ENCODE peak calls at places on chromosome 21, in ten cellular contexts. One of them, this sample, is unnamed.

GRCh38 chr21:38879912-38880577 is 74.3 kb downstream of the ETS2 start:
- DNase-seq in CD8-positive, alpha-beta T cell: no peak
- DNase-seq in activated B cell treated with CpG ODN at 0.5 μM for 24 hours: no peak
- DNase-seq in HCT116: no peak
- DNase-seq in foreskin keratinocyte: no peak
- DNase-seq in osteoblast: no peak
- DNase-seq in mammary epithelial cell: no peak
- DNase-seq in RWPE1: no peak
- DNase-seq in GM10248: no peak
- DNase-seq in WTC11: no peak
- DNase-seq in this sample: no peak

GRCh38 chr21:46604975-46605758 is at the start of gene S100B:
- DNase-seq in CD8-positive, alpha-beta T cell: peak
- DNase-seq in mammary epithelial cell: no peak
- DNase-seq in RWPE1: no peak
- DNase-seq in HCT116: no peak
- DNase-seq in WTC11: no peak
- DNase-seq in activated B cell treated with CpG ODN at 0.5 μM for 24 hours: no peak
- DNase-seq in foreskin keratinocyte: no peak
- DNase-seq in osteoblast: peak
- DNase-seq in GM10248: no peak
- DNase-seq in this sample: no peak

GRCh38 chr21:32132911-32133310 is 145.9 kb downstream of the MIS18A start:
- DNase-seq in HCT116: no peak
- DNase-seq in GM10248: no peak
- DNase-seq in RWPE1: no peak
- DNase-seq in osteoblast: no peak
- DNase-seq in activated B cell treated with CpG ODN at 0.5 μM for 24 hours: no peak
- DNase-seq in mammary epithelial cell: no peak
- DNase-seq in WTC11: no peak
- DNase-seq in CD8-positive, alpha-beta T cell: no peak
- DNase-seq in foreskin keratinocyte: no peak
- DNase-seq in this sample: no peak

GRCh38 chr21:42461881-42462877 is 33.8 kb downstream of the RSPH1 start:
- DNase-seq in RWPE1: no peak
- DNase-seq in CD8-positive, alpha-beta T cell: no peak
- DNase-seq in HCT116: no peak
- DNase-seq in osteoblast: no peak
- DNase-seq in mammary epithelial cell: no peak
- DNase-seq in activated B cell treated with CpG ODN at 0.5 μM for 24 hours: peak
- DNase-seq in WTC11: no peak
- DNase-seq in GM10248: no peak
- DNase-seq in foreskin keratinocyte: no peak
- DNase-seq in this sample: no peak

GRCh38 chr21:36430841-36431240 is 45.6 kb downstream of the CHAF1B start:
- DNase-seq in activated B cell treated with CpG ODN at 0.5 μM for 24 hours: no peak
- DNase-seq in WTC11: no peak
- DNase-seq in mammary epithelial cell: peak
- DNase-seq in GM10248: no peak
- DNase-seq in osteoblast: no peak
- DNase-seq in foreskin keratinocyte: no peak
- DNase-seq in CD8-positive, alpha-beta T cell: no peak
- DNase-seq in RWPE1: no peak
- DNase-seq in HCT116: no peak
- DNase-seq in this sample: no peak

GRCh38 chr21:27953328-27954045 is 986.6 kb upstream of the ADAMTS5 start:
- DNase-seq in foreskin keratinocyte: no peak
- DNase-seq in RWPE1: no peak
- DNase-seq in GM10248: no peak
- DNase-seq in WTC11: no peak
- DNase-seq in activated B cell treated with CpG ODN at 0.5 μM for 24 hours: no peak
- DNase-seq in HCT116: no peak
- DNase-seq in mammary epithelial cell: no peak
- DNase-seq in CD8-positive, alpha-beta T cell: no peak
- DNase-seq in osteoblast: no peak
- DNase-seq in this sample: no peak

GRCh38 chr21:43359081-43359822 is 67.7 kb downstream of the SIK1 start:
- DNase-seq in CD8-positive, alpha-beta T cell: no peak
- DNase-seq in HCT116: no peak
- DNase-seq in osteoblast: no peak
- DNase-seq in mammary epithelial cell: no peak
- DNase-seq in foreskin keratinocyte: no peak
- DNase-seq in WTC11: no peak
- DNase-seq in RWPE1: no peak
- DNase-seq in GM10248: no peak
- DNase-seq in activated B cell treated with CpG ODN at 0.5 μM for 24 hours: no peak
- DNase-seq in this sample: no peak

GRCh38 chr21:28337319-28337718 is 655.4 kb downstream of the LTN1 start:
- DNase-seq in CD8-positive, alpha-beta T cell: no peak
- DNase-seq in osteoblast: no peak
- DNase-seq in RWPE1: peak
- DNase-seq in foreskin keratinocyte: peak
- DNase-seq in WTC11: no peak
- DNase-seq in GM10248: no peak
- DNase-seq in activated B cell treated with CpG ODN at 0.5 μM for 24 hours: no peak
- DNase-seq in mammary epithelial cell: peak
- DNase-seq in HCT116: no peak
- DNase-seq in this sample: peak

GRCh38 chr21:31416465-31416864 is 72.4 kb upstream of the TIAM1 start:
- DNase-seq in RWPE1: no peak
- DNase-seq in HCT116: no peak
- DNase-seq in activated B cell treated with CpG ODN at 0.5 μM for 24 hours: no peak
- DNase-seq in GM10248: no peak
- DNase-seq in mammary epithelial cell: no peak
- DNase-seq in osteoblast: no peak
- DNase-seq in foreskin keratinocyte: no peak
- DNase-seq in WTC11: no peak
- DNase-seq in CD8-positive, alpha-beta T cell: no peak
- DNase-seq in this sample: no peak

GRCh38 chr21:15686506-15686905 is 43.3 kb upstream of the USP25 start:
- DNase-seq in activated B cell treated with CpG ODN at 0.5 μM for 24 hours: no peak
- DNase-seq in osteoblast: no peak
- DNase-seq in HCT116: no peak
- DNase-seq in CD8-positive, alpha-beta T cell: no peak
- DNase-seq in mammary epithelial cell: no peak
- DNase-seq in WTC11: no peak
- DNase-seq in foreskin keratinocyte: no peak
- DNase-seq in RWPE1: no peak
- DNase-seq in GM10248: no peak
- DNase-seq in this sample: no peak

GRCh38 chr21:27741736-27742135 is 774.8 kb upstream of the ADAMTS5 start:
- DNase-seq in CD8-positive, alpha-beta T cell: no peak
- DNase-seq in WTC11: no peak
- DNase-seq in GM10248: no peak
- DNase-seq in HCT116: no peak
- DNase-seq in RWPE1: no peak
- DNase-seq in osteoblast: no peak
- DNase-seq in foreskin keratinocyte: no peak
- DNase-seq in mammary epithelial cell: no peak
- DNase-seq in activated B cell treated with CpG ODN at 0.5 μM for 24 hours: no peak
- DNase-seq in this sample: peak

GRCh38 chr21:31557956-31558838 is 101.3 kb upstream of the SOD1 start:
- DNase-seq in GM10248: no peak
- DNase-seq in HCT116: no peak
- DNase-seq in mammary epithelial cell: peak
- DNase-seq in WTC11: peak
- DNase-seq in RWPE1: peak
- DNase-seq in osteoblast: peak
- DNase-seq in activated B cell treated with CpG ODN at 0.5 μM for 24 hours: peak
- DNase-seq in CD8-positive, alpha-beta T cell: peak
- DNase-seq in foreskin keratinocyte: peak
- DNase-seq in this sample: no peak

GRCh38 chr21:22791986-22792560 is 1793.9 kb downstream of the NCAM2 start:
- DNase-seq in GM10248: peak
- DNase-seq in WTC11: no peak
- DNase-seq in CD8-positive, alpha-beta T cell: no peak
- DNase-seq in foreskin keratinocyte: peak
- DNase-seq in mammary epithelial cell: no peak
- DNase-seq in activated B cell treated with CpG ODN at 0.5 μM for 24 hours: no peak
- DNase-seq in osteoblast: peak
- DNase-seq in HCT116: no peak
- DNase-seq in RWPE1: peak
- DNase-seq in this sample: peak

GRCh38 chr21:31339736-31340135 is 4.3 kb downstream of the TIAM1 start:
- DNase-seq in osteoblast: no peak
- DNase-seq in RWPE1: no peak
- DNase-seq in GM10248: no peak
- DNase-seq in WTC11: no peak
- DNase-seq in CD8-positive, alpha-beta T cell: no peak
- DNase-seq in HCT116: no peak
- DNase-seq in activated B cell treated with CpG ODN at 0.5 μM for 24 hours: no peak
- DNase-seq in mammary epithelial cell: no peak
- DNase-seq in foreskin keratinocyte: no peak
- DNase-seq in this sample: no peak

GRCh38 chr21:39373634-39374033 is 24.7 kb upstream of the HMGN1 start:
- DNase-seq in CD8-positive, alpha-beta T cell: peak
- DNase-seq in activated B cell treated with CpG ODN at 0.5 μM for 24 hours: no peak
- DNase-seq in GM10248: no peak
- DNase-seq in foreskin keratinocyte: no peak
- DNase-seq in RWPE1: peak
- DNase-seq in WTC11: no peak
- DNase-seq in mammary epithelial cell: peak
- DNase-seq in HCT116: no peak
- DNase-seq in osteoblast: peak
- DNase-seq in this sample: no peak

GRCh38 chr21:34959607-34960006 is 89.5 kb downstream of the RUNX1 start:
- DNase-seq in WTC11: no peak
- DNase-seq in osteoblast: no peak
- DNase-seq in activated B cell treated with CpG ODN at 0.5 μM for 24 hours: no peak
- DNase-seq in mammary epithelial cell: no peak
- DNase-seq in GM10248: no peak
- DNase-seq in foreskin keratinocyte: no peak
- DNase-seq in RWPE1: no peak
- DNase-seq in HCT116: no peak
- DNase-seq in CD8-positive, alpha-beta T cell: no peak
- DNase-seq in this sample: no peak
- TF ChIP-seq CTCF in WTC11: no peak
- TF ChIP-seq CTCF in osteoblast: no peak
- TF ChIP-seq CTCF in activated B cell treated with CpG ODN at 0.5 μM for 24 hours: no peak
- TF ChIP-seq CTCF in mammary epithelial cell: no peak
- TF ChIP-seq CTCF in GM10248: no peak
- TF ChIP-seq CTCF in foreskin keratinocyte: no peak
- TF ChIP-seq CTCF in RWPE1: no peak
- TF ChIP-seq CTCF in HCT116: no peak
- TF ChIP-seq CTCF in CD8-positive, alpha-beta T cell: no peak
- TF ChIP-seq CTCF in this sample: no peak

DNA sequence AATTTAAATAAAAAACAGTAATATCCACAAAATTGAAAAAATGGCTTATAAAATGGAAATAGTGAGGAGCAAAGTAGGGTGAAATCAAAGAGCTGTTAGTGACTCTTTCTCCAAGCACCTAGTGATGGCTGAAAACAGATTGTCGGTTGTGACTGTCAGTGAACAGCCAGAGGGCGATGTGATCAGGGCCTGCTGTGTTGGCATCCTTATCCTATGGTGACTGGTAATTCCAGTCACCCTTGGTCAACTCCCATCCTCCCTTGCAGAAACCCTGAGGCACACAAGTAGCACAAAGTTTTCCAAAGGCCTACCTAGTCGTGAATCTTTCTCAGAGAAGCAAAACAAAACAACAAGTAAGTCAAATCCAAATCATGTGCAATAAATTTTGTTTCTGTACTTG is 599.8 kb upstream of the CXADR start:
- DNase-seq in osteoblast: peak
- DNase-seq in mammary epithelial cell: no peak
- DNase-seq in CD8-positive, alpha-beta T cell: no peak
- DNase-seq in HCT116: no peak
- DNase-seq in foreskin keratinocyte: no peak
- DNase-seq in WTC11: peak
- DNase-seq in activated B cell treated with CpG ODN at 0.5 μM for 24 hours: no peak
- DNase-seq in GM10248: no peak
- DNase-seq in RWPE1: no peak
- DNase-seq in this sample: no peak
- TF ChIP-seq CTCF in osteoblast: no peak
- TF ChIP-seq CTCF in mammary epithelial cell: no peak
- TF ChIP-seq CTCF in CD8-positive, alpha-beta T cell: no peak
- TF ChIP-seq CTCF in HCT116: no peak
- TF ChIP-seq CTCF in foreskin keratinocyte: peak
- TF ChIP-seq CTCF in WTC11: no peak
- TF ChIP-seq CTCF in activated B cell treated with CpG ODN at 0.5 μM for 24 hours: no peak
- TF ChIP-seq CTCF in GM10248: no peak
- TF ChIP-seq CTCF in RWPE1: no peak
- TF ChIP-seq CTCF in this sample: no peak

GRCh38 chr21:37484535-37485474 is 118.2 kb downstream of the DYRK1A start:
- DNase-seq in foreskin keratinocyte: peak
- DNase-seq in RWPE1: no peak
- DNase-seq in activated B cell treated with CpG ODN at 0.5 μM for 24 hours: no peak
- DNase-seq in mammary epithelial cell: peak
- DNase-seq in osteoblast: no peak
- DNase-seq in HCT116: no peak
- DNase-seq in GM10248: no peak
- DNase-seq in CD8-positive, alpha-beta T cell: no peak
- DNase-seq in WTC11: no peak
- DNase-seq in this sample: no peak

GRCh38 chr21:37474342-37474741 is 107.8 kb downstream of the DYRK1A start:
- DNase-seq in WTC11: no peak
- DNase-seq in activated B cell treated with CpG ODN at 0.5 μM for 24 hours: no peak
- DNase-seq in RWPE1: no peak
- DNase-seq in GM10248: no peak
- DNase-seq in mammary epithelial cell: no peak
- DNase-seq in osteoblast: no peak
- DNase-seq in CD8-positive, alpha-beta T cell: no peak
- DNase-seq in foreskin keratinocyte: no peak
- DNase-seq in HCT116: no peak
- DNase-seq in this sample: no peak

GRCh38 chr21:37483776-37484175 is 117.2 kb downstream of the DYRK1A start:
- DNase-seq in foreskin keratinocyte: no peak
- DNase-seq in WTC11: peak
- DNase-seq in HCT116: no peak
- DNase-seq in activated B cell treated with CpG ODN at 0.5 μM for 24 hours: no peak
- DNase-seq in RWPE1: no peak
- DNase-seq in CD8-positive, alpha-beta T cell: no peak
- DNase-seq in GM10248: no peak
- DNase-seq in mammary epithelial cell: no peak
- DNase-seq in osteoblast: no peak
- DNase-seq in this sample: no peak

GRCh38 chr21:37475186-37475868 is 108.8 kb downstream of the DYRK1A start:
- DNase-seq in RWPE1: no peak
- DNase-seq in osteoblast: no peak
- DNase-seq in mammary epithelial cell: no peak
- DNase-seq in CD8-positive, alpha-beta T cell: no peak
- DNase-seq in HCT116: no peak
- DNase-seq in activated B cell treated with CpG ODN at 0.5 μM for 24 hours: no peak
- DNase-seq in foreskin keratinocyte: no peak
- DNase-seq in GM10248: no peak
- DNase-seq in WTC11: no peak
- DNase-seq in this sample: no peak

GRCh38 chr21:37478821-37479220 is 112.2 kb downstream of the DYRK1A start:
- DNase-seq in osteoblast: no peak
- DNase-seq in WTC11: no peak
- DNase-seq in HCT116: no peak
- DNase-seq in activated B cell treated with CpG ODN at 0.5 μM for 24 hours: no peak
- DNase-seq in CD8-positive, alpha-beta T cell: no peak
- DNase-seq in foreskin keratinocyte: no peak
- DNase-seq in RWPE1: no peak
- DNase-seq in GM10248: no peak
- DNase-seq in mammary epithelial cell: no peak
- DNase-seq in this sample: no peak
- TF ChIP-seq CTCF in osteoblast: no peak
- TF ChIP-seq CTCF in WTC11: no peak
- TF ChIP-seq CTCF in HCT116: no peak
- TF ChIP-seq CTCF in activated B cell treated with CpG ODN at 0.5 μM for 24 hours: no peak
- TF ChIP-seq CTCF in CD8-positive, alpha-beta T cell: no peak
- TF ChIP-seq CTCF in foreskin keratinocyte: no peak
- TF ChIP-seq CTCF in RWPE1: no peak
- TF ChIP-seq CTCF in GM10248: no peak
- TF ChIP-seq CTCF in mammary epithelial cell: no peak
- TF ChIP-seq CTCF in this sample: no peak

GRCh38 chr21:25350056-25350455 is 257.2 kb downstream of the MRPL39 start:
- DNase-seq in HCT116: no peak
- DNase-seq in mammary epithelial cell: no peak
- DNase-seq in WTC11: peak
- DNase-seq in foreskin keratinocyte: no peak
- DNase-seq in CD8-positive, alpha-beta T cell: no peak
- DNase-seq in GM10248: peak
- DNase-seq in RWPE1: no peak
- DNase-seq in activated B cell treated with CpG ODN at 0.5 μM for 24 hours: no peak
- DNase-seq in osteoblast: peak
- DNase-seq in this sample: no peak
- TF ChIP-seq CTCF in HCT116: no peak
- TF ChIP-seq CTCF in mammary epithelial cell: peak
- TF ChIP-seq CTCF in WTC11: peak
- TF ChIP-seq CTCF in foreskin keratinocyte: peak
- TF ChIP-seq CTCF in CD8-positive, alpha-beta T cell: no peak
- TF ChIP-seq CTCF in GM10248: peak
- TF ChIP-seq CTCF in RWPE1: peak
- TF ChIP-seq CTCF in activated B cell treated with CpG ODN at 0.5 μM for 24 hours: no peak
- TF ChIP-seq CTCF in osteoblast: peak
- TF ChIP-seq CTCF in this sample: peak

This sample was measured in AG09319.